ENCODE peak calls at places on chromosome 2, in four cellular contexts. S, B, G and A are unnamed samples.

GRCh38 chr2:215729985-215730620 is 283.2 kb downstream of the MREG start:
- DNase-seq in S (peak; percentile 46), B (no peak), G (no peak), A (no peak)

GRCh38 chr2:33214436-33214835 is 262.0 kb upstream of the RASGRP3 start:
- DNase-seq in B (no peak), G (no peak), S (peak; percentile 56), A (peak; percentile 56)

GRCh38 chr2:241560181-241560882 is 1.8 kb downstream of the BOK start:
- DNase-seq in S (no peak), G (no peak), B (no peak), A (no peak)

GRCh38 chr2:112251211-112251721 is 3.6 kb downstream of the ZC3H8 start:
- DNase-seq in G (no peak), B (no peak), S (no peak), A (no peak)

GRCh38 chr2:126614529-126615279 is 41.3 kb upstream of the GYPC start:
- DNase-seq in S (no peak), B (no peak), G (no peak), A (no peak)

GRCh38 chr2:218400930-218401833 is 1.5 kb downstream of the CTDSP1 start:
- DNase-seq in G (peak; percentile 66), S (no peak), B (no peak), A (no peak)

GRCh38 chr2:128291844-128292598 is 26.6 kb downstream of the HS6ST1 start:
- DNase-seq in S (no peak), B (no peak), G (no peak), A (no peak)

GRCh38 chr2:68043719-68044498 is 18.9 kb downstream of the C1D start:
- DNase-seq in S (peak; percentile 77), G (no peak), B (no peak), A (no peak)

GRCh38 chr2:237931205-237931721 is 35.6 kb upstream of the UBE2F start:
- DNase-seq in S (no peak), G (no peak), B (peak; percentile 15), A (no peak)

GRCh38 chr2:212107014-212107413 is 431.6 kb downstream of the ERBB4 start:
- DNase-seq in B (no peak), G (no peak), S (no peak), A (no peak)

GRCh38 chr2:42770288-42771131 is 6.6 kb upstream of the OXER1 start:
- DNase-seq in S (peak; percentile 32), B (no peak), G (no peak), A (peak; percentile 49)

GRCh38 chr2:143939976-143940375 is 579.9 kb downstream of the ZEB2 start:
- DNase-seq in S (no peak), B (no peak), G (no peak), A (no peak)

GRCh38 chr2:128607981-128608506 is 289.4 kb upstream of the HS6ST1 start:
- DNase-seq in G (no peak), B (no peak), S (no peak), A (no peak)

GRCh38 chr2:236762628-236763027 is 193.0 kb downstream of the ACKR3 start:
- DNase-seq in G (no peak), S (no peak), B (no peak), A (no peak)

GRCh38 chr2:24543252-24543651 is 52.2 kb downstream of the NCOA1 start:
- DNase-seq in S (peak; percentile 10), G (peak; percentile 11), B (no peak), A (peak; percentile 14)